ENCODE peak calls at places on chromosomes 3 and 15, in four cellular contexts. T is NCI-H2081; A is activated T-helper 1 cell treated with anti-CD3 and anti-CD28 coated beads, Interleukin-12 subunit alpha, Interleukin-12 subunit beta, Interleukin-2, Interleukin-4 antibody, amounts not matched to agents 30 ng/mL and 10 ng/mL and 1 ng/mL, durations not matched to agents 14 hours and 24 hours and 36 hours; P is AG10803. Q is an unnamed sample.

GRCh38 chr15:101501703-101502373 is 12.3 kb upstream of the PCSK6 start:
- DNase-seq in A (peak), P (peak), T (no peak), Q (no peak)

GRCh38 chr3:127781411-127782001 is 40.8 kb downstream of the MGLL start:
- DNase-seq in P (peak), A (no peak), T (no peak), Q (no peak)

GRCh38 chr3:196650740-196651311 is 11.3 kb downstream of the NRROS start:
- DNase-seq in T (no peak), A (no peak), P (peak), Q (no peak)

GRCh38 chr3:18007980-18008379 is 265.5 kb upstream of the TBC1D5 start:
- DNase-seq in T (no peak), A (no peak), P (no peak), Q (no peak)

GRCh38 chr3:119937229-119937628 is 155.3 kb downstream of the NR1I2 start:
- DNase-seq in P (peak), T (no peak), A (peak), Q (no peak)

GRCh38 chr3:114290911-114291901 is 2.6 kb upstream of the TIGIT start:
- DNase-seq in P (peak), T (peak), A (peak), Q (peak)

GRCh38 chr15:79442911-79443310 is 10.8 kb downstream of the MINAR1 start:
- DNase-seq in P (no peak), T (peak), A (no peak), Q (no peak)

GRCh38 chr15:74200394-74200793 is 2.2 kb downstream of the STRA6 start:
- DNase-seq in P (peak), A (no peak), T (no peak), Q (no peak)

GRCh38 chr3:97245201-97245910 is 431.0 kb downstream of the EPHA6 start:
- DNase-seq in A (no peak), P (no peak), T (no peak), Q (no peak)

GRCh38 chr15:77582763-77583162 is 49.9 kb downstream of the LINGO1 start:
- DNase-seq in T (no peak), P (no peak), A (no peak), Q (no peak)

GRCh38 chr3:79564192-79564591 is 203.6 kb downstream of the ROBO1 start:
- DNase-seq in T (no peak), P (no peak), A (no peak), Q (no peak)

GRCh38 chr15:48400086-48400485 is 68.9 kb downstream of the DUT start:
- DNase-seq in P (peak), T (peak), A (no peak), Q (no peak)

GRCh38 chr3:79019137-79019923 is 748.5 kb downstream of the ROBO1 start:
- DNase-seq in T (peak), A (no peak), P (peak), Q (peak)

Q was measured in NCI-H1436.